ENCODE peak calls at places on chromosome 22, in six cellular contexts. One of them, this sample, is unnamed.

GRCh38 chr22:38176170-38176741 is 5.4 kb downstream of the PLA2G6 start:
- DNase-seq in fibroblast of mammary gland: peak
- DNase-seq in right atrium auricular region: peak
- DNase-seq in NCI-H1436 treated with DMSO at 0.1 percent for 48 hours: no peak
- DNase-seq in anterior cingulate cortex: no peak
- DNase-seq in non-pigmented ciliary epithelial cell: peak
- DNase-seq in this sample: peak

GRCh38 chr22:46663436-46664100 is 43.4 kb downstream of the GRAMD4 start:
- DNase-seq in NCI-H1436 treated with DMSO at 0.1 percent for 48 hours: no peak
- DNase-seq in anterior cingulate cortex: no peak
- DNase-seq in right atrium auricular region: no peak
- DNase-seq in non-pigmented ciliary epithelial cell: no peak
- DNase-seq in fibroblast of mammary gland: no peak
- DNase-seq in this sample: no peak

GRCh38 chr22:47716890-47717615 is 954.6 kb downstream of the TBC1D22A start:
- DNase-seq in right atrium auricular region: no peak
- DNase-seq in fibroblast of mammary gland: no peak
- DNase-seq in non-pigmented ciliary epithelial cell: no peak
- DNase-seq in anterior cingulate cortex: no peak
- DNase-seq in NCI-H1436 treated with DMSO at 0.1 percent for 48 hours: no peak
- DNase-seq in this sample: no peak

GRCh38 chr22:37627545-37627944 is 11.9 kb upstream of the SH3BP1 start:
- DNase-seq in right atrium auricular region: no peak
- DNase-seq in fibroblast of mammary gland: no peak
- DNase-seq in non-pigmented ciliary epithelial cell: no peak
- DNase-seq in anterior cingulate cortex: no peak
- DNase-seq in NCI-H1436 treated with DMSO at 0.1 percent for 48 hours: no peak
- DNase-seq in this sample: no peak

GRCh38 chr22:19882446-19883381 is 28.0 kb upstream of the GNB1L start:
- DNase-seq in non-pigmented ciliary epithelial cell: no peak
- DNase-seq in NCI-H1436 treated with DMSO at 0.1 percent for 48 hours: no peak
- DNase-seq in fibroblast of mammary gland: no peak
- DNase-seq in right atrium auricular region: no peak
- DNase-seq in anterior cingulate cortex: no peak
- DNase-seq in this sample: no peak

GRCh38 chr22:46391486-46392136 is 56.1 kb downstream of the TRMU start:
- DNase-seq in right atrium auricular region: no peak
- DNase-seq in NCI-H1436 treated with DMSO at 0.1 percent for 48 hours: no peak
- DNase-seq in fibroblast of mammary gland: no peak
- DNase-seq in anterior cingulate cortex: no peak
- DNase-seq in non-pigmented ciliary epithelial cell: no peak
- DNase-seq in this sample: no peak

GRCh38 chr22:42450862-42451261 is 18.7 kb upstream of the NFAM1 start:
- DNase-seq in right atrium auricular region: no peak
- DNase-seq in NCI-H1436 treated with DMSO at 0.1 percent for 48 hours: no peak
- DNase-seq in fibroblast of mammary gland: no peak
- DNase-seq in anterior cingulate cortex: no peak
- DNase-seq in non-pigmented ciliary epithelial cell: no peak
- DNase-seq in this sample: no peak

GRCh38 chr22:46036558-46037408 is 59.8 kb upstream of the WNT7B start:
- DNase-seq in anterior cingulate cortex: no peak
- DNase-seq in NCI-H1436 treated with DMSO at 0.1 percent for 48 hours: no peak
- DNase-seq in right atrium auricular region: no peak
- DNase-seq in fibroblast of mammary gland: peak
- DNase-seq in non-pigmented ciliary epithelial cell: no peak
- DNase-seq in this sample: peak

GRCh38 chr22:17781319-17782031 is 7.2 kb upstream of the BID start:
- DNase-seq in non-pigmented ciliary epithelial cell: peak
- DNase-seq in right atrium auricular region: no peak
- DNase-seq in anterior cingulate cortex: no peak
- DNase-seq in fibroblast of mammary gland: peak
- DNase-seq in NCI-H1436 treated with DMSO at 0.1 percent for 48 hours: no peak
- DNase-seq in this sample: peak

GRCh38 chr22:31614781-31615480 is 47.1 kb downstream of the PISD start:
- DNase-seq in non-pigmented ciliary epithelial cell: no peak
- DNase-seq in right atrium auricular region: no peak
- DNase-seq in fibroblast of mammary gland: no peak
- DNase-seq in NCI-H1436 treated with DMSO at 0.1 percent for 48 hours: no peak
- DNase-seq in anterior cingulate cortex: no peak
- DNase-seq in this sample: peak

GRCh38 chr22:36399473-36399780 is 11.7 kb upstream of the MYH9 start:
- DNase-seq in right atrium auricular region: no peak
- DNase-seq in NCI-H1436 treated with DMSO at 0.1 percent for 48 hours: no peak
- DNase-seq in anterior cingulate cortex: no peak
- DNase-seq in non-pigmented ciliary epithelial cell: no peak
- DNase-seq in fibroblast of mammary gland: no peak
- DNase-seq in this sample: no peak

GRCh38 chr22:19800761-19801244 is 40.2 kb downstream of the TBX1 start:
- DNase-seq in anterior cingulate cortex: no peak
- DNase-seq in fibroblast of mammary gland: peak
- DNase-seq in right atrium auricular region: no peak
- DNase-seq in non-pigmented ciliary epithelial cell: peak
- DNase-seq in NCI-H1436 treated with DMSO at 0.1 percent for 48 hours: no peak
- DNase-seq in this sample: peak

GRCh38 chr22:40757071-40757470 is 62.1 kb downstream of the SLC25A17 start:
- DNase-seq in anterior cingulate cortex: no peak
- DNase-seq in right atrium auricular region: no peak
- DNase-seq in NCI-H1436 treated with DMSO at 0.1 percent for 48 hours: no peak
- DNase-seq in non-pigmented ciliary epithelial cell: peak
- DNase-seq in fibroblast of mammary gland: peak
- DNase-seq in this sample: no peak

GRCh38 chr22:48746789-48747425 is 1080.8 kb downstream of the BRD1 start:
- DNase-seq in anterior cingulate cortex: no peak
- DNase-seq in fibroblast of mammary gland: no peak
- DNase-seq in non-pigmented ciliary epithelial cell: no peak
- DNase-seq in NCI-H1436 treated with DMSO at 0.1 percent for 48 hours: no peak
- DNase-seq in right atrium auricular region: peak
- DNase-seq in this sample: no peak

GRCh38 chr22:39174498-39175120 is 22.1 kb upstream of the CBX7 start:
- DNase-seq in anterior cingulate cortex: no peak
- DNase-seq in non-pigmented ciliary epithelial cell: peak
- DNase-seq in NCI-H1436 treated with DMSO at 0.1 percent for 48 hours: no peak
- DNase-seq in fibroblast of mammary gland: peak
- DNase-seq in right atrium auricular region: peak
- DNase-seq in this sample: peak

GRCh38 chr22:28951969-28952521 is 68.7 kb downstream of the ZNRF3 start:
- DNase-seq in fibroblast of mammary gland: peak
- DNase-seq in NCI-H1436 treated with DMSO at 0.1 percent for 48 hours: no peak
- DNase-seq in anterior cingulate cortex: no peak
- DNase-seq in non-pigmented ciliary epithelial cell: no peak
- DNase-seq in right atrium auricular region: no peak
- DNase-seq in this sample: no peak

GRCh38 chr22:28034760-28035401 is 115.8 kb upstream of the PITPNB start:
- DNase-seq in right atrium auricular region: peak
- DNase-seq in non-pigmented ciliary epithelial cell: peak
- DNase-seq in fibroblast of mammary gland: peak
- DNase-seq in NCI-H1436 treated with DMSO at 0.1 percent for 48 hours: peak
- DNase-seq in anterior cingulate cortex: no peak
- DNase-seq in this sample: peak

GRCh38 chr22:31585161-31585859 is 76.7 kb downstream of the PISD start:
- DNase-seq in right atrium auricular region: peak
- DNase-seq in fibroblast of mammary gland: peak
- DNase-seq in non-pigmented ciliary epithelial cell: peak
- DNase-seq in NCI-H1436 treated with DMSO at 0.1 percent for 48 hours: no peak
- DNase-seq in anterior cingulate cortex: no peak
- DNase-seq in this sample: no peak

GRCh38 chr22:21866821-21867527 is 471 bp downstream of the MAPK1 start:
- DNase-seq in NCI-H1436 treated with DMSO at 0.1 percent for 48 hours: no peak
- DNase-seq in non-pigmented ciliary epithelial cell: no peak
- DNase-seq in right atrium auricular region: no peak
- DNase-seq in anterior cingulate cortex: no peak
- DNase-seq in fibroblast of mammary gland: no peak
- DNase-seq in this sample: peak

GRCh38 chr22:17867160-17867785 is 93.0 kb upstream of the BID start:
- DNase-seq in right atrium auricular region: no peak
- DNase-seq in anterior cingulate cortex: no peak
- DNase-seq in non-pigmented ciliary epithelial cell: no peak
- DNase-seq in NCI-H1436 treated with DMSO at 0.1 percent for 48 hours: no peak
- DNase-seq in fibroblast of mammary gland: no peak
- DNase-seq in this sample: peak

GRCh38 chr22:28410050-28410816 is 269.4 kb downstream of the TTC28 start:
- DNase-seq in NCI-H1436 treated with DMSO at 0.1 percent for 48 hours: no peak
- DNase-seq in anterior cingulate cortex: no peak
- DNase-seq in right atrium auricular region: no peak
- DNase-seq in non-pigmented ciliary epithelial cell: no peak
- DNase-seq in fibroblast of mammary gland: peak
- DNase-seq in this sample: no peak

GRCh38 chr22:40178417-40179409 is 988 bp downstream of the TNRC6B start:
- DNase-seq in NCI-H1436 treated with DMSO at 0.1 percent for 48 hours: no peak
- DNase-seq in anterior cingulate cortex: no peak
- DNase-seq in non-pigmented ciliary epithelial cell: no peak
- DNase-seq in right atrium auricular region: no peak
- DNase-seq in fibroblast of mammary gland: peak
- DNase-seq in this sample: no peak

GRCh38 chr22:27668828-27669797 is 132.4 kb downstream of the MN1 start:
- DNase-seq in right atrium auricular region: peak
- DNase-seq in non-pigmented ciliary epithelial cell: no peak
- DNase-seq in anterior cingulate cortex: no peak
- DNase-seq in fibroblast of mammary gland: peak
- DNase-seq in NCI-H1436 treated with DMSO at 0.1 percent for 48 hours: no peak
- DNase-seq in this sample: peak

GRCh38 chr22:23516304-23516703 is 63.8 kb downstream of the IGLL1 start:
- DNase-seq in NCI-H1436 treated with DMSO at 0.1 percent for 48 hours: no peak
- DNase-seq in fibroblast of mammary gland: no peak
- DNase-seq in non-pigmented ciliary epithelial cell: no peak
- DNase-seq in right atrium auricular region: no peak
- DNase-seq in anterior cingulate cortex: no peak
- DNase-seq in this sample: no peak

GRCh38 chr22:34800265-34800664 is 265.7 kb upstream of the ISX start:
- DNase-seq in non-pigmented ciliary epithelial cell: no peak
- DNase-seq in right atrium auricular region: no peak
- DNase-seq in fibroblast of mammary gland: no peak
- DNase-seq in anterior cingulate cortex: no peak
- DNase-seq in NCI-H1436 treated with DMSO at 0.1 percent for 48 hours: no peak
- DNase-seq in this sample: no peak

GRCh38 chr22:48748113-48748859 is 1079.4 kb downstream of the BRD1 start:
- DNase-seq in anterior cingulate cortex: no peak
- DNase-seq in fibroblast of mammary gland: no peak
- DNase-seq in non-pigmented ciliary epithelial cell: no peak
- DNase-seq in right atrium auricular region: peak
- DNase-seq in NCI-H1436 treated with DMSO at 0.1 percent for 48 hours: no peak
- DNase-seq in this sample: no peak

GRCh38 chr22:43829448-43829821 is 17.3 kb upstream of the EFCAB6 start:
- DNase-seq in fibroblast of mammary gland: no peak
- DNase-seq in non-pigmented ciliary epithelial cell: no peak
- DNase-seq in NCI-H1436 treated with DMSO at 0.1 percent for 48 hours: no peak
- DNase-seq in anterior cingulate cortex: no peak
- DNase-seq in right atrium auricular region: no peak
- DNase-seq in this sample: no peak

GRCh38 chr22:47786650-47787290 is 1024.3 kb downstream of the TBC1D22A start:
- DNase-seq in NCI-H1436 treated with DMSO at 0.1 percent for 48 hours: no peak
- DNase-seq in non-pigmented ciliary epithelial cell: no peak
- DNase-seq in anterior cingulate cortex: no peak
- DNase-seq in fibroblast of mammary gland: no peak
- DNase-seq in right atrium auricular region: no peak
- DNase-seq in this sample: no peak

GRCh38 chr22:45970709-45971388 is 6.1 kb downstream of the WNT7B start:
- DNase-seq in anterior cingulate cortex: no peak
- DNase-seq in fibroblast of mammary gland: peak
- DNase-seq in non-pigmented ciliary epithelial cell: no peak
- DNase-seq in NCI-H1436 treated with DMSO at 0.1 percent for 48 hours: no peak
- DNase-seq in right atrium auricular region: no peak
- DNase-seq in this sample: no peak

GRCh38 chr22:17303840-17304779 is 65.2 kb upstream of the CECR2 start:
- DNase-seq in fibroblast of mammary gland: no peak
- DNase-seq in NCI-H1436 treated with DMSO at 0.1 percent for 48 hours: no peak
- DNase-seq in right atrium auricular region: no peak
- DNase-seq in non-pigmented ciliary epithelial cell: no peak
- DNase-seq in anterior cingulate cortex: no peak
- DNase-seq in this sample: no peak

GRCh38 chr22:18091916-18092526 is 14.2 kb downstream of the PEX26 start:
- DNase-seq in non-pigmented ciliary epithelial cell: no peak
- DNase-seq in anterior cingulate cortex: no peak
- DNase-seq in NCI-H1436 treated with DMSO at 0.1 percent for 48 hours: no peak
- DNase-seq in right atrium auricular region: peak
- DNase-seq in fibroblast of mammary gland: peak
- DNase-seq in this sample: peak

GRCh38 chr22:40107756-40108437 is 69.8 kb upstream of the TNRC6B start:
- DNase-seq in non-pigmented ciliary epithelial cell: no peak
- DNase-seq in anterior cingulate cortex: no peak
- DNase-seq in NCI-H1436 treated with DMSO at 0.1 percent for 48 hours: no peak
- DNase-seq in right atrium auricular region: no peak
- DNase-seq in fibroblast of mammary gland: peak
- DNase-seq in this sample: peak

GRCh38 chr22:29702025-29702930 is 17.5 kb upstream of the CABP7 start:
- DNase-seq in non-pigmented ciliary epithelial cell: no peak
- DNase-seq in fibroblast of mammary gland: no peak
- DNase-seq in right atrium auricular region: no peak
- DNase-seq in anterior cingulate cortex: no peak
- DNase-seq in NCI-H1436 treated with DMSO at 0.1 percent for 48 hours: no peak
- DNase-seq in this sample: no peak

GRCh38 chr22:49326558-49326957 is 501.1 kb downstream of the BRD1 start:
- DNase-seq in non-pigmented ciliary epithelial cell: no peak
- DNase-seq in right atrium auricular region: no peak
- DNase-seq in fibroblast of mammary gland: no peak
- DNase-seq in anterior cingulate cortex: no peak
- DNase-seq in NCI-H1436 treated with DMSO at 0.1 percent for 48 hours: no peak
- DNase-seq in this sample: no peak

GRCh38 chr22:34105461-34106062 is 185.3 kb upstream of the LARGE1 start:
- DNase-seq in non-pigmented ciliary epithelial cell: no peak
- DNase-seq in right atrium auricular region: peak
- DNase-seq in fibroblast of mammary gland: peak
- DNase-seq in NCI-H1436 treated with DMSO at 0.1 percent for 48 hours: no peak
- DNase-seq in anterior cingulate cortex: no peak
- DNase-seq in this sample: peak

GRCh38 chr22:26546282-26546681 is 34.0 kb upstream of the TFIP11 start:
- DNase-seq in anterior cingulate cortex: peak
- DNase-seq in right atrium auricular region: no peak
- DNase-seq in non-pigmented ciliary epithelial cell: no peak
- DNase-seq in fibroblast of mammary gland: no peak
- DNase-seq in NCI-H1436 treated with DMSO at 0.1 percent for 48 hours: no peak
- DNase-seq in this sample: no peak

GRCh38 chr22:42986115-42986514 is 28.8 kb downstream of the PACSIN2 start:
- DNase-seq in anterior cingulate cortex: no peak
- DNase-seq in non-pigmented ciliary epithelial cell: no peak
- DNase-seq in right atrium auricular region: no peak
- DNase-seq in fibroblast of mammary gland: no peak
- DNase-seq in NCI-H1436 treated with DMSO at 0.1 percent for 48 hours: no peak
- DNase-seq in this sample: no peak

GRCh38 chr22:42283288-42284229 is 13.1 kb upstream of the TCF20 start:
- DNase-seq in NCI-H1436 treated with DMSO at 0.1 percent for 48 hours: no peak
- DNase-seq in non-pigmented ciliary epithelial cell: no peak
- DNase-seq in anterior cingulate cortex: no peak
- DNase-seq in right atrium auricular region: no peak
- DNase-seq in fibroblast of mammary gland: no peak
- DNase-seq in this sample: no peak

GRCh38 chr22:39562839-39563489 is 7.6 kb upstream of the CACNA1I start:
- DNase-seq in fibroblast of mammary gland: no peak
- DNase-seq in NCI-H1436 treated with DMSO at 0.1 percent for 48 hours: no peak
- DNase-seq in anterior cingulate cortex: no peak
- DNase-seq in right atrium auricular region: no peak
- DNase-seq in non-pigmented ciliary epithelial cell: no peak
- DNase-seq in this sample: no peak